ENCODE peak calls at places on chromosomes 5 and 9, in five cellular contexts. A, V, I, Q and X are unnamed samples.

GRCh38 chr9:111873901-111874300 is 22.7 kb upstream of the UGCG start:
- DNase-seq in A (no peak), V (no peak), I (no peak), Q (peak; percentile 43), X (no peak)

GRCh38 chr9:75892168-75892901 is 1.9 kb downstream of the PCSK5 start:
- DNase-seq in A (peak; percentile 14), V (no peak), I (no peak), Q (peak; percentile 34), X (peak; percentile 61)

GRCh38 chr9:127588740-127589506 is 23.2 kb upstream of the STXBP1 start:
- DNase-seq in A (no peak), V (no peak), I (no peak), Q (no peak), X (peak; percentile 66)

GRCh38 chr9:121759996-121760395 is 108.6 kb downstream of the DAB2IP start:
- DNase-seq in A (no peak), V (no peak), I (no peak), Q (no peak), X (no peak)

GRCh38 chr9:132806723-132807421 is 71.2 kb downstream of the AK8 start:
- DNase-seq in A (no peak), V (peak; percentile 47), I (no peak), Q (peak; percentile 90), X (peak; percentile 90)

GRCh38 chr9:93890436-93890935 is 64.7 kb downstream of the BARX1 start:
- DNase-seq in A (no peak), V (no peak), I (no peak), Q (no peak), X (no peak)

GRCh38 chr9:137333016-137333726 is 31.1 kb upstream of the NRARP start:
- DNase-seq in A (no peak), V (no peak), I (no peak), Q (no peak), X (peak; percentile 26)

GRCh38 chr9:126509718-126510117 is 104.0 kb upstream of the LMX1B start:
- DNase-seq in A (no peak), V (no peak), I (no peak), Q (no peak), X (no peak)

GRCh38 chr5:134088994-134089560 is 25.4 kb upstream of the TCF7 start:
- DNase-seq in A (no peak), V (no peak), I (no peak), Q (no peak), X (no peak)

DNA sequence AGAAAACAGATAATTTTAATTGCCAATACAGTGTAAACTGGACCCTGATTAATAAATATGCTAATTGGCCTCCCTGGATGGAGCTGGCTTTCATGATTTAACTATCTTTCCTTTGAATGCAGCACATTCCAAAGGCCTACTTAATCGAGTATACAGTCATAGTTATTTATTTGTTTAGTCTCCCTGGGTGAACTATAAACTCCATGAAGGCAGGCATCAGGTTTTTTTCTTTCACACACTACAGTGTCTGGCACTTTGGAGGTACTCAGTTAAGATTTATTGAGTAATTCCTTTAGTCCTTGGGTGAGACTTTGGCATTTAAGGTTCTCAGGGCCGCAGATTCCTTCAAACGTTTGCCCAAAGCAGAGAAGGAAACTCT is 20.4 kb downstream of the RUSC2 start:
- DNase-seq in A (no peak), V (no peak), I (no peak), Q (no peak), X (no peak)
- H4K8ac ChIP-seq in A (peak overlapping the region; percentile 38), V (no peak overlapping the region), I (no peak overlapping the region), Q (peak overlapping the region; percentile 66), X (no peak overlapping the region)

GRCh38 chr5:128681096-128681495 is 143.1 kb upstream of the FBN2 start:
- DNase-seq in A (no peak), V (no peak), I (no peak), Q (peak; percentile 64), X (no peak)
- H2BK12ac ChIP-seq in A (no peak overlapping the region), V (no peak overlapping the region), I (no peak overlapping the region), Q (no peak overlapping the region), X (no peak overlapping the region)

DNA sequence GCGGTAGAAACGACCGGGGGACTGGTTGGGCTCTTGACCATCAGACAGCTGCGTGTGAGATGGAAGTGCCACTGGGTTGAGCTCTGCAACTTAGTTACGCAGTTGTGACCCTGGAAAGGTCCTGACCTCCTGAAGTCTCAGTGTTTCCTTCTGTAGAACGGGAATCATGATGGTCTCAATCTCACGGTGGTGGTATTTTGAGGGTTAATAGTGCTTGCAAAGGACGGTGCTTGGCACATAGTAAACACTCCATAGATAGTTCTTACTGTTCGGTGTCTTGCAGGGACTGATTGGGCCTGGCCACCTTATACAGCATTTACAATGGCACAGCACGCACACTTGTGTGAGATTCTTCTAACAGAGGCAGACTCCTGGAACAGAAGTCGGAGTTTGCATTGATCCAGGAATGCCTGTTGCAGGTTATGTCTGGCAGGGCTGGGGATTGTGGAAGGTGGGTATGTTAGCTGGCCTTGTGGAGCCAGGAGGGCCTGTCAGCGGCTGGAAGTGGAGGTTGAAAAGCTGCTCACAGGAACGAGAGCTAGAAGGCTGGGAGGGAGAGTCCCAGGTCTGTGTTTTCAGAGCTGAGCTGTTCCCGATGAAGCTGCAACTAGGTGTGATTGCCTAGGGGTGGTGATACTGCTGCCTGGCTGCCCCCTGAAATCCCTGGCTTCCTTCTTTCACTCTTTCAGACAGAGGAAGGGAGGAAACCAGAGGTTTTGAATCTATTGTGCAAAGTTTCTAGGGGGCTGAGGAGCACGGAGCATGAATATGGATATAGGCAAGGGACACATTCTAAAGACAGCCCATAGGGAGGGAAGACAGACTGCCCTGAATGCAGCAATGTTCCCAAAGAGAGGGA is 1.0 kb upstream of the TXN start:
- DNase-seq in A (no peak), V (no peak), I (no peak), Q (no peak), X (peak; percentile 45)
- H4K8ac ChIP-seq in A (peak overlapping the region; percentile 20), V (peak overlapping the region; percentile 54), I (no peak overlapping the region), Q (peak overlapping the region; percentile 91), X (no peak overlapping the region)

GRCh38 chr5:31993182-31993961 is 180.7 kb downstream of the GOLPH3 start:
- DNase-seq in A (peak; percentile 22), V (no peak), I (no peak), Q (peak; percentile 75), X (no peak)
- H2BK12ac ChIP-seq in A (no peak overlapping the region), V (peak overlapping the region; percentile 89), I (no peak overlapping the region), Q (no peak overlapping the region), X (no peak overlapping the region)

GRCh38 chr5:83199126-83199525 is 121.8 kb downstream of the XRCC4 start:
- DNase-seq in A (peak; percentile 22), V (no peak), I (no peak), Q (no peak), X (no peak)
- H4K8ac ChIP-seq in A (no peak overlapping the region), V (no peak overlapping the region), I (no peak overlapping the region), Q (no peak overlapping the region), X (no peak overlapping the region)

DNA sequence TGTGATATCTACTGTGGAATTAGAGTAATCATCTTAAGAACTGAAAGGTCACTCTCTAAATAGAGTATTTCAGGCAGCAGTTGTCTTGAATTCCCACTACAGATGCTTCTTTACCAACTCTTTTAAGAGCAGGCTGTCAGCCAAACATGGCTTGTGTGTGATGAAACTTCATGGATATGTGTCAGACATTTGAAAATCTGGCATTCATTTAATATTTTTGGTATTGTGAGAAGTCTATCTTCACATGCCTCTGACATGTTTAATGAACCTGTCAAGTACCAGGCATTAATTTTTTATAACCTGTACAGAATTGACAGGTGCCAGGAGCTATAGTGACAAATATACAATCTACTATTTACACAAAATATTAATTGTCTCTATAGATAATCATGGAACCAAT is 318.6 kb downstream of the CDH9 start:
- DNase-seq in A (no peak), V (no peak), I (no peak), Q (no peak), X (no peak)
- H2BK12ac ChIP-seq in A (no peak overlapping the region), V (no peak overlapping the region), I (no peak overlapping the region), Q (no peak overlapping the region), X (no peak overlapping the region)

DNA sequence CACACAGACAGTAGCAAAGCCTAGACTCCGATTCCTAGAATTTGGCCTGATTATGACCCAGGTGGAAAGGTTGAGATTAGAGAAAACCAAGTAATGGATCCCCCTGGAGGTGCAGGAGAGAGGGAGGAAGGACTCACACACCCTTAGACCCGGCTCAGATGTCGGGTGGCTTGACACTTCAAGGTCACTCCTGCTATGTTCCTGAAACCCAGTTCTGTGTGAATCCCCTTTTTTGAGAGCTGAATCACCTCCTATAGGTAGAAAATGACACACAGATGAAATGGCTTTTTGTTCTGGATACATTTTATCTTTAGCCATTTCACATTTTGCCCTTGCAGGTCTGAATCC is 192.8 kb downstream of the ARRDC3 start:
- DNase-seq in A (no peak), V (no peak), I (no peak), Q (no peak), X (no peak)
- H4K8ac ChIP-seq in A (peak overlapping the region; percentile 89), V (no peak overlapping the region), I (no peak overlapping the region), Q (no peak overlapping the region), X (no peak overlapping the region)

DNA sequence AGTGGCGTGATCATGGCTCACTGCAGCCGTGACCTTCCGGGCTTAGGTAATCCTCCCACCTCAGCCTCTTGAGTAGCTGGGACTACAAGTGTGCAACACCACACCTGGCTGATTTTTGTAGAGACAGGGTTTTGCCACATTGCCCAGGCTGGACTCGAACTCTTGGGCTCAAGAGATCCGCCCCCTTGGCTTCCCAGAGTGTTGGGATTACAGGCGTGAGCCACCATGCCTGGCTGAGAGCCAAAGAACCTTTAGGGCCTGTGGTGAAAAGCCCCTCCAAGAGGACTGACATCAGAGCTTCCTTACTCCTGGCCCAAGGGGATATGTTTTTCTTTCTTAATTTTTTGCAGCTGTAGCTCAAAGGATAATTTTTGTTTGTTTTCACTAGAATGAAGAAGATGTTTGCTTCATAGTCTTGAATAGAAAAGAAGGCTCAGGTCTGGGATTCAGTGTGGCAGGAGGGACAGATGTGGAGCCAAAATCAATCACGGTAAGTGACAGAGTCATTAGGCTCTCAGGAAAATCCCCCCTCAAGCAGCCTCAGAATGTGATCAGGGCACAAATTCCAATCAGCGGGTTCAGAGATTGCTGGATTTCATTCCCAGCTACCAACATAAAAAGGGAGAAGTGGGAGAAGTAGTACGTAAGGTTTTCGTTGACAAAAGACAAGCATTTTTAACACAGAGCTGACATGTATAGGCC is 77.1 kb downstream of the GOLPH3 start:
- DNase-seq in A (no peak), V (no peak), I (no peak), Q (no peak), X (no peak)
- H2BK12ac ChIP-seq in A (no peak overlapping the region), V (no peak overlapping the region), I (no peak overlapping the region), Q (no peak overlapping the region), X (no peak overlapping the region)

DNA sequence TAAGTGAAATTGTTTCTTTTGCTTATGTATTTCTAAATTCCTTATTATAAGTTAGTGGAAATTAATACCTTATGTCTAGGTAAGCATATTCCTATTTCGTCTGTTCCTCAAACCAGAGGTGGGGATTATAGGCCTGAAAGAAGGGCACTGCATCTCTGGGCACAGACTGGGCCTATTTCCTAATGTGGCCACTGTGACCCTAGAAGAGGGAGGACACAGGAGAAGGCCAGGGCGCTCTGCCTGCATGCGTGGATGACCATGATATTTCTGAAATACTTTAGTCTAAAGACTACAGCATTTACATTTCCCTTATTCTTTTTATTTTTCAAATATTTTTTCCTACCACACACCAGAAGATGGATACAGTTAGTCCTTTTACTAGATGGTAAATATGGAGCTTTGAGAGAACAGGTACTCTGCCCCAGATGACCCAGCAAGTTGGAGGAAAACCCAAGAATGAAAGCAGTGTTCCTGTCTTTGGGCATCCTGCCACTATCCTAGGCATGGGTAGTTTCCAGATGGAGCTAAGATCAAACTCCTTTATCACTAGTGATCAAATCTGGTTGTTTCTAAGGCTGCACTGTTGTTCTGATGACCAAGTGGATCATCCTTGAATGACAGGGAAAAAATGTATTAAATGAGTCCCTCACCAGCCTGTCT is 27.8 kb downstream of the RUSC2 start:
- DNase-seq in A (no peak), V (no peak), I (no peak), Q (no peak), X (no peak)
- H4K8ac ChIP-seq in A (no peak overlapping the region), V (no peak overlapping the region), I (no peak overlapping the region), Q (peak overlapping the region; percentile 73), X (no peak overlapping the region)